ENCODE peak calls at places on chromosomes 5 and 9, in four cellular contexts. Y is pancreas; W is CD4-positive, alpha-beta T cell; N is cardiac muscle cell. O is an unnamed sample.
A peak's percentile ranks its signal among the peaks of the same experiment; 100 is the strongest.

GRCh38 chr9:114006931-114007691 is 71.0 kb downstream of the AMBP start:
- DNase-seq in Y (no peak), W (peak; percentile 7), N (no peak), O (peak; percentile 1)

GRCh38 chr9:7342229-7342628 is 457.3 kb downstream of the DMAC1 start:
- DNase-seq in Y (no peak), W (no peak), N (peak; percentile 44), O (no peak)

GRCh38 chr9:36298566-36298965 is 40.3 kb upstream of the GNE start:
- DNase-seq in Y (no peak), W (no peak), N (peak; percentile 61), O (no peak)

GRCh38 chr9:81490605-81491331 is 198.6 kb downstream of the TLE1 start:
- DNase-seq in Y (no peak), W (no peak), N (peak; percentile 59), O (no peak)

GRCh38 chr9:3941758-3942157 is 358.1 kb downstream of the GLIS3 start:
- DNase-seq in Y (no peak), W (no peak), N (no peak), O (no peak)

GRCh38 chr9:133919253-133920115 is 72.6 kb downstream of the VAV2 start:
- DNase-seq in Y (peak; percentile 80), W (no peak), N (peak; percentile 68), O (no peak)

GRCh38 chr5:27598576-27598975 is 560.2 kb upstream of the CDH9 start:
- DNase-seq in Y (no peak), W (no peak), N (peak; percentile 58), O (no peak)

GRCh38 chr5:62373382-62373781 is 30.3 kb downstream of the DIMT1 start:
- DNase-seq in Y (no peak), W (no peak), N (no peak), O (no peak)

GRCh38 chr5:90747693-90748092 is 189.1 kb downstream of the ADGRV1 start:
- DNase-seq in Y (no peak), W (no peak), N (no peak), O (no peak)

GRCh38 chr9:125748511-125749099 is 1.4 kb downstream of the PBX3 start:
- DNase-seq in Y (no peak), W (peak; percentile 35), N (no peak), O (peak; percentile 28)

GRCh38 chr5:38757451-38758245 is 88.2 kb upstream of the OSMR start:
- DNase-seq in Y (no peak), W (no peak), N (peak; percentile 59), O (no peak)

GRCh38 chr9:35611230-35611797 is 6.3 kb downstream of the TESK1 start:
- DNase-seq in Y (no peak), W (peak; percentile 56), N (peak; percentile 58), O (peak; percentile 40)

GRCh38 chr5:173025651-173026050 is 30.5 kb upstream of the CREBRF start:
- DNase-seq in Y (no peak), W (no peak), N (no peak), O (no peak)

GRCh38 chr5:54309237-54309636 is 1.1 kb downstream of the ARL15 start:
- DNase-seq in Y (no peak), W (no peak), N (peak; percentile 18), O (no peak)
- TF ChIP-seq CTCF in Y (no peak), W (no peak), N (no peak), O (no peak)

GRCh38 chr5:34496258-34496657 is 159.9 kb upstream of the RAI14 start:
- DNase-seq in Y (no peak), W (no peak), N (no peak), O (no peak)
- TF ChIP-seq CTCF in Y (no peak), W (no peak), N (no peak), O (no peak)

GRCh38 chr5:115068239-115069086 is 101.2 kb downstream of the TRIM36 start:
- DNase-seq in Y (no peak), W (no peak), N (peak; percentile 8), O (no peak)

GRCh38 chr5:115070737-115071136 is 99.0 kb downstream of the TRIM36 start:
- DNase-seq in Y (no peak), W (no peak), N (no peak), O (no peak)

GRCh38 chr5:115069087-115069968 is 100.4 kb downstream of the TRIM36 start:
- DNase-seq in Y (no peak), W (no peak), N (peak; percentile 53), O (peak; percentile 54)

DNA sequence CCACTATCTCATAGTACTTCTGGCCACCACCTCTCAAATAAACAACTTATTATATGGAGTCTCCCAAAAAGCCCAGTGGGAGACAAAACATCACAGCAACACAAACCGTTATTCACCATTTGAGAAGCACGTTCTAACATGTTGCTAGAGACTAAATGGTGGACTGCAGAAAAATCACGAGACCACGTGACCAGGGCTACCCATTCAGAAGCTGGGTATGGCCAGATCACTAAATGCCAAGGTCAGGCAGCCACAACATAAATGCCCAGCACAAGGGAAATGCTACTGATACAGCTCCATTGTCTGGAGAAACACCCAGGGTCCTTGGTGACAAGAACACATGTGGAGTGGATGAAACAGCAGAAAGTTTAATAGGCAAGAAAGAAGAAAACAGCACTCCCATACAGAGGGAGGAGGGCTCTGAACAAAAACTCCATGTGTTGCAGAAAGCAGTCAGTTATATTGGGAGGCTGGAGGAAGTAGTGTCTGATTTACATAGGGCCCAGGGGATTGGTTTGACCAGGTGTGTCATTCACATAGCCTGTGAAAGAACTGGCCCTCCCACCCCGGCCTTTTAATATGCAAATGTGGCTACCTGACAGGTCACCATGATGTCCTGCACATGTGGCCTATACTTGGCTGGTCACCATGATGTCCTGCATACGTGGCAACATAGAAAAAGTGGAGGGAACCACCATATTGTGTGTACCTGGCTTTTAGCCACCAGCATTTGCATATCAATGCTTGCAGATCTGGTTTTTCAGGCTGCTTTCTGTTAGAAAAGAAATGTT is 97.2 kb downstream of the TRIM36 start:
- DNase-seq in Y (no peak), W (no peak), N (no peak), O (no peak)
- TF ChIP-seq CTCF in Y (no peak), W (no peak), N (no peak), O (no peak)

GRCh38 chr5:140260089-140260656 is 42.7 kb downstream of the PFDN1 start:
- DNase-seq in Y (no peak), W (no peak), N (no peak), O (no peak)

GRCh38 chr5:140259509-140259908 is 43.4 kb downstream of the PFDN1 start:
- DNase-seq in Y (no peak), W (no peak), N (no peak), O (no peak)

GRCh38 chr5:140262221-140262620 is 40.7 kb downstream of the PFDN1 start:
- DNase-seq in Y (no peak), W (no peak), N (no peak), O (no peak)

GRCh38 chr5:140262839-140263238 is 40.1 kb downstream of the PFDN1 start:
- DNase-seq in Y (no peak), W (no peak), N (no peak), O (no peak)

GRCh38 chr5:140261403-140262171 is 41.3 kb downstream of the PFDN1 start:
- DNase-seq in Y (peak; percentile 80), W (no peak), N (peak; percentile 85), O (no peak)
- TF ChIP-seq CTCF in Y (no peak), W (no peak), N (peak; percentile 24), O (no peak)

GRCh38 chr5:170071748-170072147 is 33.9 kb upstream of the FOXI1 start:
- DNase-seq in Y (no peak), W (no peak), N (no peak), O (no peak)

GRCh38 chr5:170067152-170067551 is 38.5 kb upstream of the FOXI1 start:
- DNase-seq in Y (no peak), W (no peak), N (no peak), O (no peak)

GRCh38 chr5:170067574-170068170 is 38.0 kb upstream of the FOXI1 start:
- DNase-seq in Y (no peak), W (no peak), N (no peak), O (no peak)

GRCh38 chr5:170069512-170069911 is 36.2 kb upstream of the FOXI1 start:
- DNase-seq in Y (no peak), W (no peak), N (no peak), O (no peak)

DNA sequence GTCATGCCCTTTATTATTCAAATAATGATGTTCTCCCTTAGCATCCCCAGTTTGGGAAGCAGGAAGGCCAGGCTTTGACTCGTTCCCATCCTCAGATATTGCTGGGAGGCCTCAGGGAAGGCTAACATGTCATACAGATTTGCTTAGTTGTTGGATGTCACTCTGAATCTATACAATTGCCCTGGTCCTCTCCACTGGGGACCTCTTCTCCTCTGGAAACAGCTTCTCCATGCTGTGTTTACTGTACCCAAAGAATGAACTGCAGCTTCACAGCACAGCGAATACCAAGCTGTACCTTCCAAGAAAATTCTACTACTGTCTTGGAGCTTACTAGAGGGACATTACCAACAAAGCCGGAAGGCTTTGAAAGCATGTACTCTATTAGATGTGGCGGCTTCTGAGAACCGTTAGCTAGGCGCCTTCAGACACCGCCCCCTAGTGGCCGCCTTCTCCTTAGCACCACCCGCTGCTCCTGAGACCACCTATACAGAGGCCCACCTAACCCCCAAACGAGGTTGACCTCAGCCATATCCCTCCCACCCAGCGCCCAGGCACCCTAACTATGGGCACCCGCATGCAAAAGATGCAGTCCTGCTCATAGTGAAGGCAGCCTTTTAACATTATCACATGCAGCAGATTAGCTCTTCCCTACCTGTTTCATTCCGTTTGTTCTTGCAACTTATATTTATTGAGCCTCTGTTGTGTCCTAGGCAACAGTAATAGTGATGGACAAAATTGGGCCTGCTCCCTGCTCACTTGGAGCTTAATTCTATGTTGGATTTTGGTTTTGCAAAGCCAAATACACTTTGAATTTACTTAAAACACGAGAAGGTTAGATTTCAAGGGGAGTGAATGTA is 34.9 kb upstream of the FOXI1 start:
- DNase-seq in Y (no peak), W (no peak), N (peak; percentile 68), O (peak; percentile 74)
- TF ChIP-seq CTCF in Y (peak; percentile 62), W (peak; percentile 42), N (peak; percentile 71), O (peak; percentile 89)

DNA sequence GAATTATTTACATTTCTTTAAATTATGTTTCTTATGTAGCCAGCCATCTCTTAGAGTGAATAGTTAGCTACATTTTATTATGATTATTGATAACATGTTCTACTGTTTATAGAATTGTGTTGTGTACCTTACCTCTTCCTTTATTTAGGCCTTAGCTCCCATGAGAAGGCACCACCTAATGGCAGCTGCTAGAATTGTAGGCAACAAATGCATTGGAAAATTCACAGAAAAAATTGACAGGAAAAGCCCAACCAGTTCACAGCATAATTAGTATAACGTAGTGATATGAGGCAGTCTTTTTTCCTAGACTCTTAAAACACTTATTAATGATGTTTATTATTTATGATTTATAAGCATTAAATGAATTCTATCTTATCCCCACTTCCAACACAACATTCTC is 175.8 kb downstream of the WDR70 start:
- DNase-seq in Y (no peak), W (no peak), N (no peak), O (peak; percentile 15)
- TF ChIP-seq CTCF in Y (no peak), W (peak; percentile 23), N (peak; percentile 31), O (peak; percentile 60)